ENCODE peak calls at places on chromosomes 11 and 22, in five cellular contexts. One of them, this sample, is unnamed.
A peak's percentile ranks its signal among the peaks of the same experiment; 100 is the strongest.

GRCh38 chr11:1966531-1966930 is 19.4 kb downstream of the MRPL23 start:
- DNase-seq in SHP77: no peak
- DNase-seq in mucosa of gallbladder: no peak
- DNase-seq in GM13977: no peak
- DNase-seq in heart right ventricle: no peak
- DNase-seq in this sample: no peak

GRCh38 chr22:46233231-46233630 is 16.9 kb downstream of the CDPF1 start:
- DNase-seq in SHP77: peak; percentile 14
- DNase-seq in mucosa of gallbladder: peak; percentile 34
- DNase-seq in GM13977: no peak
- DNase-seq in heart right ventricle: peak; percentile 66
- DNase-seq in this sample: no peak

GRCh38 chr11:30196400-30197206 is 34.2 kb upstream of the FSHB start:
- DNase-seq in SHP77: peak; percentile 16
- DNase-seq in mucosa of gallbladder: peak; percentile 66
- DNase-seq in GM13977: peak; percentile 20
- DNase-seq in heart right ventricle: peak; percentile 48
- DNase-seq in this sample: peak; percentile 69

GRCh38 chr11:7844986-7845385 is 48.2 kb upstream of the OR5P2 start:
- DNase-seq in SHP77: no peak
- DNase-seq in mucosa of gallbladder: no peak
- DNase-seq in GM13977: no peak
- DNase-seq in heart right ventricle: no peak
- DNase-seq in this sample: no peak

GRCh38 chr11:80987161-80987560 is 1546.3 kb upstream of the TENM4 start:
- DNase-seq in SHP77: no peak
- DNase-seq in mucosa of gallbladder: no peak
- DNase-seq in GM13977: no peak
- DNase-seq in heart right ventricle: no peak
- DNase-seq in this sample: no peak

GRCh38 chr11:122895591-122895990 is 13.0 kb downstream of the JHY start:
- DNase-seq in SHP77: no peak
- DNase-seq in mucosa of gallbladder: no peak
- DNase-seq in GM13977: no peak
- DNase-seq in heart right ventricle: no peak
- DNase-seq in this sample: no peak

GRCh38 chr22:19884954-19885751 is 30.5 kb upstream of the GNB1L start:
- DNase-seq in SHP77: no peak
- DNase-seq in mucosa of gallbladder: no peak
- DNase-seq in GM13977: no peak
- DNase-seq in heart right ventricle: no peak
- DNase-seq in this sample: no peak

GRCh38 chr11:10444725-10445286 is 10.3 kb upstream of the AMPD3 start:
- DNase-seq in SHP77: no peak
- DNase-seq in mucosa of gallbladder: no peak
- DNase-seq in GM13977: no peak
- DNase-seq in heart right ventricle: no peak
- DNase-seq in this sample: no peak

GRCh38 chr22:48072777-48073176 is 1310.3 kb downstream of the TBC1D22A start:
- DNase-seq in SHP77: no peak
- DNase-seq in mucosa of gallbladder: no peak
- DNase-seq in GM13977: no peak
- DNase-seq in heart right ventricle: no peak
- DNase-seq in this sample: peak; percentile 8

GRCh38 chr11:128886401-128887119 is 4.6 kb upstream of the KCNJ5 start:
- DNase-seq in SHP77: peak; percentile 22
- DNase-seq in mucosa of gallbladder: no peak
- DNase-seq in GM13977: no peak
- DNase-seq in heart right ventricle: no peak
- DNase-seq in this sample: no peak

GRCh38 chr11:19996591-19996990 is 163.7 kb downstream of the DBX1 start:
- DNase-seq in SHP77: no peak
- DNase-seq in mucosa of gallbladder: no peak
- DNase-seq in GM13977: no peak
- DNase-seq in heart right ventricle: no peak
- DNase-seq in this sample: no peak

GRCh38 chr11:68661014-68661413 is 23.3 kb upstream of the GAL start:
- DNase-seq in SHP77: no peak
- DNase-seq in mucosa of gallbladder: no peak
- DNase-seq in GM13977: no peak
- DNase-seq in heart right ventricle: no peak
- DNase-seq in this sample: no peak

GRCh38 chr11:33125611-33126010 is 35.7 kb downstream of the CSTF3 start:
- DNase-seq in SHP77: no peak
- DNase-seq in mucosa of gallbladder: no peak
- DNase-seq in GM13977: no peak
- DNase-seq in heart right ventricle: no peak
- DNase-seq in this sample: no peak

GRCh38 chr11:85663781-85664560 is 958 bp downstream of the CREBZF start:
- DNase-seq in SHP77: peak; percentile 57
- DNase-seq in mucosa of gallbladder: peak; percentile 85
- DNase-seq in GM13977: peak; percentile 83
- DNase-seq in heart right ventricle: peak; percentile 80
- DNase-seq in this sample: peak; percentile 69

GRCh38 chr11:17498475-17498874 is 21.8 kb upstream of the ABCC8 start:
- DNase-seq in SHP77: peak; percentile 31
- DNase-seq in mucosa of gallbladder: no peak
- DNase-seq in GM13977: no peak
- DNase-seq in heart right ventricle: no peak
- DNase-seq in this sample: no peak

GRCh38 chr11:831951-832528 is 712 bp upstream of the CD151 start:
- DNase-seq in SHP77: no peak
- DNase-seq in mucosa of gallbladder: no peak
- DNase-seq in GM13977: no peak
- DNase-seq in heart right ventricle: no peak
- DNase-seq in this sample: no peak

GRCh38 chr11:117690484-117691205 is 106.4 kb downstream of the DSCAML1 start:
- DNase-seq in SHP77: no peak
- DNase-seq in mucosa of gallbladder: no peak
- DNase-seq in GM13977: no peak
- DNase-seq in heart right ventricle: no peak
- DNase-seq in this sample: no peak

GRCh38 chr22:49712195-49712791 is 115.4 kb downstream of the BRD1 start:
- DNase-seq in SHP77: no peak
- DNase-seq in mucosa of gallbladder: no peak
- DNase-seq in GM13977: no peak
- DNase-seq in heart right ventricle: no peak
- DNase-seq in this sample: peak; percentile 51

GRCh38 chr22:42553475-42554361 is at the start of gene SERHL2:
- DNase-seq in SHP77: peak; percentile 79
- DNase-seq in mucosa of gallbladder: peak; percentile 88
- DNase-seq in GM13977: peak; percentile 90
- DNase-seq in heart right ventricle: peak; percentile 95
- DNase-seq in this sample: peak; percentile 78

GRCh38 chr11:122050021-122050710 is 65.8 kb downstream of the BLID start:
- DNase-seq in SHP77: no peak
- DNase-seq in mucosa of gallbladder: no peak
- DNase-seq in GM13977: no peak
- DNase-seq in heart right ventricle: no peak
- DNase-seq in this sample: no peak

GRCh38 chr11:73158356-73159051 is 16.4 kb upstream of the FCHSD2 start:
- DNase-seq in SHP77: no peak
- DNase-seq in mucosa of gallbladder: no peak
- DNase-seq in GM13977: no peak
- DNase-seq in heart right ventricle: no peak
- DNase-seq in this sample: no peak

GRCh38 chr11:72624496-72625201 is 49.6 kb downstream of the PDE2A start:
- DNase-seq in SHP77: no peak
- DNase-seq in mucosa of gallbladder: no peak
- DNase-seq in GM13977: no peak
- DNase-seq in heart right ventricle: peak; percentile 47
- DNase-seq in this sample: no peak

GRCh38 chr22:50012201-50013181 is at the start of gene IL17REL:
- DNase-seq in SHP77: peak; percentile 32
- DNase-seq in mucosa of gallbladder: no peak
- DNase-seq in GM13977: no peak
- DNase-seq in heart right ventricle: no peak
- DNase-seq in this sample: no peak

GRCh38 chr11:84558085-84558905 is 1068.8 kb downstream of the DLG2 start:
- DNase-seq in SHP77: peak; percentile 34
- DNase-seq in mucosa of gallbladder: peak; percentile 27
- DNase-seq in GM13977: peak; percentile 10
- DNase-seq in heart right ventricle: peak; percentile 6
- DNase-seq in this sample: peak; percentile 24

GRCh38 chr11:111697910-111698309 is 68.3 kb downstream of the PPP2R1B start:
- DNase-seq in SHP77: no peak
- DNase-seq in mucosa of gallbladder: no peak
- DNase-seq in GM13977: peak; percentile 21
- DNase-seq in heart right ventricle: no peak
- DNase-seq in this sample: no peak